ENCODE peak calls at places on chromosomes 11 and 22, in eight cellular contexts. L is brain microvascular endothelial cell, F is transverse colon, N is lung, B is fibroblast of villous mesenchyme, E is cardiac fibroblast, C is heart right ventricle, Y is endodermal cell. V is an unnamed sample.

GRCh38 chr22:42432020-42432596 is at the start of gene NFAM1:
- DNase-seq in F (peak), L (no peak), Y (peak), C (no peak), N (peak), E (no peak), B (no peak), V (no peak)

GRCh38 chr11:2791139-2791520 is 91.3 kb upstream of the KCNQ1OT1 start:
- DNase-seq in B (no peak), Y (peak), F (peak), C (no peak), E (no peak), L (no peak), N (no peak), V (peak)

GRCh38 chr11:78646564-78647185 is 72.0 kb upstream of the NARS2 start:
- DNase-seq in C (peak), B (peak), E (peak), L (peak), N (peak), F (peak), Y (peak), V (peak)

GRCh38 chr11:58164990-58165389 is 23.9 kb upstream of the OR9Q2 start:
- DNase-seq in L (no peak), F (no peak), E (no peak), B (no peak), Y (no peak), N (no peak), C (no peak), V (no peak)

GRCh38 chr11:30210357-30210756 is 20.5 kb upstream of the FSHB start:
- DNase-seq in F (no peak), Y (no peak), E (no peak), L (no peak), C (no peak), N (no peak), B (no peak), V (no peak)

GRCh38 chr22:31619611-31620300 is 42.3 kb downstream of the PISD start:
- DNase-seq in E (no peak), F (no peak), N (no peak), L (no peak), B (no peak), Y (no peak), C (no peak), V (no peak)

GRCh38 chr11:89521294-89521693 is 30.1 kb upstream of the NOX4 start:
- DNase-seq in E (no peak), B (no peak), Y (no peak), N (no peak), C (no peak), F (no peak), L (no peak), V (no peak)

GRCh38 chr11:18455686-18456372 is at the start of gene LDHAL6A:
- DNase-seq in Y (peak), C (no peak), B (no peak), N (no peak), E (no peak), F (no peak), L (no peak), V (no peak)

GRCh38 chr22:30305906-30306628 is 16.8 kb upstream of the CASTOR1 start:
- DNase-seq in L (no peak), C (no peak), F (no peak), N (no peak), E (no peak), B (peak), Y (no peak), V (no peak)

GRCh38 chr22:19525116-19525660 is 978 bp upstream of the CLDN5 start:
- DNase-seq in C (peak), Y (no peak), F (no peak), L (no peak), B (no peak), N (no peak), E (no peak), V (no peak)

GRCh38 chr22:39703890-39704658 is 133.5 kb downstream of the CACNA1I start:
- DNase-seq in B (no peak), N (no peak), E (peak), F (peak), L (no peak), C (peak), Y (no peak), V (no peak)

GRCh38 chr11:61499816-61500491 is 8.6 kb upstream of the LRRC10B start:
- DNase-seq in L (no peak), Y (peak), N (no peak), C (no peak), B (no peak), F (no peak), E (no peak), V (no peak)

GRCh38 chr11:17572791-17573460 is 25.9 kb downstream of the OTOG start:
- DNase-seq in B (no peak), L (no peak), Y (peak), N (no peak), F (no peak), E (no peak), C (no peak), V (peak)

GRCh38 chr22:27844656-27845602 is 43.4 kb upstream of the MN1 start:
- DNase-seq in L (no peak), N (no peak), F (no peak), C (no peak), E (peak), Y (peak), B (no peak), V (peak)

GRCh38 chr22:24393012-24393559 is 34.3 kb upstream of the ADORA2A start:
- DNase-seq in Y (no peak), L (no peak), E (no peak), B (no peak), N (no peak), C (no peak), F (no peak), V (no peak)
- H3K4me3 ChIP-seq in Y (no peak), L (no peak), E (no peak), B (no peak), N (no peak), C (no peak), F (no peak), V (no peak)

GRCh38 chr11:119258180-119258579 is 52.0 kb downstream of the CBL start:
- DNase-seq in L (no peak), N (no peak), E (no peak), C (no peak), B (no peak), F (no peak), Y (peak), V (no peak)
- H3K4me3 ChIP-seq in L (no peak), N (no peak), E (no peak), C (no peak), B (no peak), F (no peak), Y (no peak), V (no peak)

DNA sequence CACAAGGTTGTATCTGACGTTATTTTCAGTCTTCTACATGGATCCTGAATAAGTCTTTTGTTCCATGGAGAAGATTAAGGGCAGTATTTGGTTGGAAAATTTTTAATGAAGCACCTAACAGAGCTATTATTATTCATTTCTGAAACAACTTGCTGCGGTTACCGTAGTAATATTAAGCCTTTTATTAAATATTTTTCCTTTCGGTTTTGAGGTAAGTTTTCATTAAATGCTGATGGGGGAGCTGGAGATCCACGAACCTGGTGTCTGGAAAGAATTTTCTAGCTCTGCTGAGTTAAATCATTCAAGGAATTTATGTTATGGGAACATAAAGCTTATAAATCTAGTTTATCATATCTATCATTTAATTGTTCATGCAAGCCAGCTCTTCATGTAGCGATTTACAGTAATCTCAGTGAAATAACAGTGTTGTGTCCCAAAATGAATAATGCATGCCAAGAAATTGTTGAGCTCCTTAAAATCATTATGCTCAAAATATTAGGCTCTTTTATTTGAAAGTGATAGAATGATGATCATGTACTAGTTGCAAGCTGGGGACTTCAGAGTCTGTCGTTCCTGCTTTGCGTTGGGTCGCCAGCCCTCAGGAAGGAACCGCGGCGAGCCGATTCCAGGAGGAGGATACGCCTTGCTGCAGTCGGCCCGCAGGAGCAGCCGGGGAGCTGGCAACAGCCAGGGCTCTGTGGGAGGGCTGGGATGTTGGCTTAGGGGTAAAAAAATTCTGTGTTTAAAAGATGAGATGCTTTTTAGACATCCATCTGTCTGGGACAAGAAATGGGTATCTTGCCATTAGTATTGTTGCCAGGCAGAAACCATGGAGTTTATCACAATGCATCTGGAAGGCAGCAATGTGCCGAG is 83.1 kb downstream of the TBC1D22A start:
- DNase-seq in E (peak), C (no peak), N (no peak), Y (peak), F (no peak), L (peak), B (peak), V (peak)
- H3K4me3 ChIP-seq in E (no peak), C (peak), N (no peak), Y (no peak), F (no peak), L (peak), B (peak), V (peak)

GRCh38 chr11:62505784-62506145 is 40.8 kb downstream of the AHNAK start:
- DNase-seq in B (peak), Y (no peak), C (peak), L (no peak), F (no peak), N (no peak), E (no peak), V (no peak)
- H3K4me3 ChIP-seq in B (peak), Y (no peak), C (peak), L (peak), F (peak), N (no peak), E (peak), V (peak)

V was measured in coronary artery.